ENCODE peak calls at places on chromosomes 12 and 14, in five cellular contexts. I is H9, L is neuronal stem cell, E is mesenchymal stem cell, B is IMR-90. O is an unnamed sample. For H3K4me1, the result is how much of the 10 kb centered on the place peaks cover.

GRCh38 chr14:28308727-28309126 is 457.9 kb upstream of the FOXG1 start:
- DNase-seq in I (no peak), L (no peak), E (no peak), B (no peak), O (peak)

GRCh38 chr14:64680013-64680674 is 24.1 kb upstream of the PLEKHG3 start:
- DNase-seq in I (no peak), L (no peak), E (no peak), B (no peak), O (no peak)

GRCh38 chr14:61925043-61925442 is 162.8 kb downstream of the SNAPC1 start:
- DNase-seq in I (peak), L (no peak), E (peak), B (peak), O (peak)

GRCh38 chr12:75656650-75657049 is 145.2 kb upstream of the KRR1 start:
- DNase-seq in I (no peak), L (no peak), E (peak), B (peak), O (peak)

GRCh38 chr12:110281549-110282342 is 699 bp downstream of the ATP2A2 start:
- DNase-seq in I (peak), L (no peak), E (peak), B (peak), O (peak)

GRCh38 chr12:123995023-123995422 is 22.0 kb downstream of the ZNF664 start:
- DNase-seq in I (no peak), L (no peak), E (peak), B (peak), O (no peak)

GRCh38 chr14:89921896-89922548 is 32.5 kb downstream of the EFCAB11 start:
- DNase-seq in I (no peak), L (no peak), E (peak), B (peak), O (no peak)

GRCh38 chr12:95919110-95919509 is 23.3 kb downstream of the CCDC38 start:
- DNase-seq in I (no peak), L (no peak), E (no peak), B (no peak), O (no peak)

GRCh38 chr12:130916251-130916911 is 37.3 kb upstream of the ADGRD1 start:
- DNase-seq in I (peak), L (peak), E (peak), B (peak), O (peak)

GRCh38 chr12:53492188-53492587 is 7.1 kb downstream of the MAP3K12 start:
- DNase-seq in I (no peak), L (no peak), E (no peak), B (no peak), O (peak)

GRCh38 chr12:11731042-11731357 is 81.5 kb downstream of the ETV6 start:
- DNase-seq in I (no peak), L (no peak), E (no peak), B (no peak), O (no peak)

GRCh38 chr12:132642846-132643835 is 24.6 kb downstream of the P2RX2 start:
- DNase-seq in I (no peak), L (no peak), E (no peak), B (no peak), O (no peak)

GRCh38 chr12:33828326-33828725 is 194.0 kb upstream of the ALG10 start:
- DNase-seq in I (no peak), L (no peak), E (no peak), B (no peak), O (no peak)

GRCh38 chr12:87758271-87758670 is 270.9 kb downstream of the C12orf50 start:
- DNase-seq in I (no peak), L (no peak), E (peak), B (peak), O (no peak)

GRCh38 chr12:93022603-93023340 is 93.7 kb upstream of the EEA1 start:
- DNase-seq in I (no peak), L (no peak), E (peak), B (peak), O (peak)

GRCh38 chr12:93020225-93020997 is 91.3 kb upstream of the EEA1 start:
- DNase-seq in I (no peak), L (no peak), E (no peak), B (no peak), O (peak)

GRCh38 chr12:93029091-93029490 is 100.0 kb upstream of the EEA1 start:
- DNase-seq in I (no peak), L (no peak), E (no peak), B (no peak), O (no peak)

GRCh38 chr12:93020998-93021597 is 92.0 kb upstream of the EEA1 start:
- DNase-seq in I (no peak), L (no peak), E (no peak), B (no peak), O (no peak)

DNA sequence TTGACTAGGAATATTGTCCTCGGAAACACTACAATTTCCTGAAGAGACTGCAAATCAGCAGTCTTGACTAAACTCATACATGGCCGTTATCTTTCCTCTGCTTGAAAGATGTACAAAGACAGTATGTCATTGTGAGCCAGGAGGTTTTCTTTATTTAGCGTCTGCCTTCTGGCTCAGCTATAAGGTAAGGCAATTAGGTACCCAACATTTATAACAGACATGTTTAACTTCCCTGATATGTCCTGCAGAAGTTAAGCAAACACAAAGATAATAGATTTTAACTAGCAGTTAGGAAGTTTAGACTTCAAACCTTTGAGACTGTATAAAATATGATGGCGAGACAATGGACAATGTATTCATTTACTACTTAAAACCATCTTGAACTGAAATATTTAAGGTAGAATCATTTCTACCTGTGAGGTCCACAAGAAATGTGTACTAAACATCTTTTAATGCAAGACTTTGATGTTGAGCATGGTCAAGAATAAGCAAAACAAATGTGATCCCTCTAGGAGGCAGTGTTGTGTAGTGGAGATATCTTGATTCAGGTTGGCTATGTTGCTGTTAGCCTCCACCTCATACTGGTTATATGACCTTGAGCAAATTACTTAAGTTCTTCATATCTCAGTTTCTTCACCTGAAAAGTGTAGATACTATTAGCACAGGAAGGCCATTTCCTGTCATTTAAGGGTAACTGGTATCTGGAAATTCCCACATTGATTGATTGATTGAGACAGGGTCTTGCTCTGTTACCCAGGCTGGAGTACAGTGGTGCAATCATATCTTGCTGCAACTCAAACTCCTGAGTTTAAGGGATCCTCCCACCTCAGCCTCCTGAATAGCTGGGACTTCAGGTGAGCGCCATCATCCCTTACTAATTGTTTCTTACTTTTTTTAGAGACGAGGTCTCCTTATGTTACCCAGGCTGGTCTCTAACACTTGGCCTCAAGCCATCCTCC is 96.3 kb upstream of the EEA1 start:
- DNase-seq in I (no peak), L (no peak), E (peak), B (peak), O (peak)
- H2AK5ac ChIP-seq in I (no peak), L (no peak), E (no peak), B (no peak), O (no peak)

GRCh38 chr12:102465762-102466560 is 14.4 kb downstream of the IGF1 start:
- DNase-seq in I (no peak), L (no peak), E (no peak), B (no peak), O (peak)
- H3K4me1 ChIP-seq in I (under half), L (under half), E (under half), B (under half), O (under half)

GRCh38 chr12:108895220-108895802 is 15.4 kb downstream of the DAO start:
- DNase-seq in I (no peak), L (no peak), E (no peak), B (no peak), O (no peak)
- H2AK5ac ChIP-seq in I (no peak), L (no peak), E (no peak), B (no peak), O (no peak)

DNA sequence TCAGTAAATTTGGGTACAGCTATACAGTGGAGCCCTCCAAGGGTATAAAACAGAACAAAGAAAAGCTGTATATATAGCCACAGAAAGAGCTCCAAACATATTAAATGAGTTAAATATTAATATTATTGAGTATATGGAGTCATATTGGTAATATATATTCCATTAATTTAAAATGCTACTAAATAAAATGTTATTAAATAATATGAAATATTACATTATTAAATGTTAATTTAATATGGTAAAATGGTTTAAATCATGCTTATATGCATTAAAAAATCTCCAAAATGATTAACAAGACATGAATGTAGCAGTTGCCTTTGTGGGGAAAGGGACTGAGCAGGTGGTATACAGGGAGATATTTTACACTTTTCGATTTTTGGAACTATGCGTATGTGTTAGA is 164.0 kb downstream of the PELI2 start:
- DNase-seq in I (no peak), L (no peak), E (no peak), B (no peak), O (no peak)
- H3K4me1 ChIP-seq in I (under half), L (under half), E (under half), B (under half), O (under half)

GRCh38 chr12:1103632-1104031 is 112.6 kb downstream of the ERC1 start:
- DNase-seq in I (no peak), L (no peak), E (no peak), B (no peak), O (no peak)
- H2AK5ac ChIP-seq in I (no peak), L (no peak), E (no peak), B (no peak), O (no peak)

O was measured in mesendoderm.